ENCODE peak calls at places on chromosomes 11 and 22, in ten cellular contexts. I, H, W, U, M, Y, S, O, D and X are unnamed samples.

GRCh38 chr11:96290631-96291030 is 52.4 kb downstream of the MAML2 start:
- DNase-seq in I (no peak), H (no peak), S (no peak), Y (no peak), M (no peak), O (no peak), W (no peak), U (no peak), D (no peak), X (no peak)

GRCh38 chr22:21642584-21643448 is 714 bp downstream of the SDF2L1 start:
- DNase-seq in D (peak; percentile 85), W (peak; percentile 86), U (peak; percentile 68), M (peak; percentile 62), S (peak; percentile 41), Y (peak; percentile 69), O (no peak), I (no peak), H (peak; percentile 84), X (peak; percentile 77)

GRCh38 chr22:46121079-46121478 is 29.2 kb upstream of the PPARA start:
- DNase-seq in W (no peak), U (no peak), O (no peak), H (no peak), M (no peak), D (no peak), Y (no peak), I (no peak), S (no peak), X (no peak)

GRCh38 chr11:68840661-68841653 is 759 bp downstream of the CPT1A start:
- DNase-seq in Y (peak; percentile 59), W (peak; percentile 69), U (peak; percentile 51), M (no peak), H (peak; percentile 76), S (peak; percentile 77), D (peak; percentile 34), O (no peak), I (no peak), X (peak; percentile 49)

GRCh38 chr11:75481602-75482309 is 44.0 kb downstream of the GDPD5 start:
- DNase-seq in O (no peak), M (no peak), D (no peak), W (no peak), Y (no peak), H (no peak), S (no peak), I (no peak), U (no peak), X (no peak)

GRCh38 chr11:33310720-33311500 is 53.7 kb downstream of the HIPK3 start:
- DNase-seq in D (peak; percentile 59), O (no peak), Y (no peak), U (no peak), M (peak; percentile 60), S (no peak), W (no peak), H (no peak), I (peak; percentile 66), X (no peak)

GRCh38 chr11:128691802-128692749 is 1.8 kb upstream of the FLI1 start:
- DNase-seq in O (no peak), U (peak; percentile 66), I (no peak), D (peak; percentile 63), S (no peak), H (peak; percentile 32), M (no peak), Y (no peak), W (no peak), X (no peak)

GRCh38 chr22:42114721-42115120 is 15.9 kb downstream of the CYP2D6 start:
- DNase-seq in S (peak; percentile 52), U (peak; percentile 41), W (peak; percentile 80), H (peak; percentile 39), D (peak; percentile 82), M (no peak), Y (peak; percentile 5), O (peak; percentile 26), I (no peak), X (no peak)

GRCh38 chr11:125955856-125956255 is 10.0 kb downstream of the VSIG10L2 start:
- DNase-seq in D (no peak), U (no peak), W (no peak), H (no peak), Y (no peak), I (no peak), O (no peak), S (no peak), M (no peak), X (no peak)

GRCh38 chr11:63536669-63537292 is at the start of gene PLAAT4:
- DNase-seq in M (peak; percentile 29), S (peak; percentile 73), W (peak; percentile 50), D (no peak), O (no peak), U (peak; percentile 50), Y (peak; percentile 41), I (peak; percentile 59), H (peak; percentile 62), X (peak; percentile 64)

GRCh38 chr11:45158210-45158644 is 11.8 kb downstream of the PRDM11 start:
- DNase-seq in S (peak; percentile 25), O (no peak), Y (no peak), M (no peak), U (no peak), I (no peak), D (peak; percentile 36), W (peak; percentile 88), H (no peak), X (no peak)

GRCh38 chr11:70582886-70583641 is 184.7 kb downstream of the CTTN start:
- DNase-seq in O (no peak), M (no peak), Y (no peak), S (no peak), W (no peak), H (no peak), D (no peak), I (no peak), U (no peak), X (no peak)

GRCh38 chr22:19755145-19755710 is 5.3 kb upstream of the TBX1 start:
- DNase-seq in W (no peak), Y (no peak), M (no peak), O (no peak), U (no peak), H (no peak), I (no peak), D (peak; percentile 63), S (no peak), X (no peak)
- TF ChIP-seq EZH2 in W (peak; percentile 97), Y (no peak), M (no peak), O (no peak), U (peak; percentile 79), H (no peak), I (peak; percentile 97), D (peak; percentile 99), S (no peak), X (no peak)

GRCh38 chr11:11770274-11770673 is 71.5 kb upstream of the USP47 start:
- DNase-seq in M (no peak), S (no peak), Y (no peak), W (no peak), D (no peak), O (no peak), H (no peak), I (no peak), U (no peak), X (no peak)

GRCh38 chr11:11769782-11770181 is 72.0 kb upstream of the USP47 start:
- DNase-seq in D (no peak), H (no peak), S (no peak), W (no peak), U (no peak), M (no peak), I (no peak), O (no peak), Y (no peak), X (no peak)

GRCh38 chr11:11772865-11773515 is 68.8 kb upstream of the USP47 start:
- DNase-seq in Y (no peak), O (no peak), W (no peak), M (no peak), I (no peak), S (no peak), H (no peak), U (no peak), D (no peak), X (no peak)

GRCh38 chr11:11769362-11769761 is 72.4 kb upstream of the USP47 start:
- DNase-seq in Y (no peak), S (no peak), I (no peak), W (no peak), O (no peak), U (no peak), H (no peak), D (no peak), M (no peak), X (no peak)

DNA sequence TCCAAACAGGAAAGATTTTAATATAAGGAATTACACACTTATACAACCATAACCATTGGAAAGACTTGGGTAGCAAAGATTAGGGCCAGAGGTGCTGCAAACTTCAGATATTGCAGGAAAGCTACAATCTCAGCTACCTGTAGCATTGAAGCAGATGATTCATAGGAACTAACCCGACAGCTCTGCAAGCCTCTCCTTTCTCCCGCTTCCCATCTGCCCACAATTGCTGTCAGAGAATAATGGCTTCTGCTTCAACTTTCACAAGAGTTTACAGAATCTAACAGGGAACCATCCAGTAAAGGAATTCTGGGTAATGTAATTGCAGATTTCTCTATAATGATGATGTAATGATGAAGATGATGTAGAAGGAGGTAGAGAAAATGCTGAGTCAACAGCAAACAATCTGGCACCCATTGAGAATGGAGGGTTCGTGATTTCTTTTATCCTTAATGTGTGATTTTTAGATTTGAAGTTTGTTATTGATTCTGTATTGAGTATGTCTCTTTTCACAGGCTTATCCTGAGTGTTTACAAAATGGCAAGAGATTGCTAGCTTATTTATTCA is 70.8 kb upstream of the USP47 start:
- DNase-seq in D (no peak), U (no peak), I (no peak), M (no peak), S (no peak), W (no peak), O (no peak), Y (no peak), H (no peak), X (no peak)
- H2AFZ ChIP-seq in D (no peak overlapping the region), U (no peak overlapping the region), I (no peak overlapping the region), M (no peak overlapping the region), S (no peak overlapping the region), W (no peak overlapping the region), O (no peak overlapping the region), Y (no peak overlapping the region), H (no peak overlapping the region), X (no peak overlapping the region)

GRCh38 chr11:77449060-77449521 is 24.8 kb downstream of the PAK1 start:
- DNase-seq in S (no peak), M (no peak), H (no peak), D (no peak), Y (no peak), W (no peak), O (no peak), U (no peak), I (no peak), X (peak; percentile 69)
- TF ChIP-seq EZH2 in S (no peak), M (no peak), H (no peak), D (no peak), Y (no peak), W (no peak), O (no peak), U (no peak), I (no peak), X (no peak)

DNA sequence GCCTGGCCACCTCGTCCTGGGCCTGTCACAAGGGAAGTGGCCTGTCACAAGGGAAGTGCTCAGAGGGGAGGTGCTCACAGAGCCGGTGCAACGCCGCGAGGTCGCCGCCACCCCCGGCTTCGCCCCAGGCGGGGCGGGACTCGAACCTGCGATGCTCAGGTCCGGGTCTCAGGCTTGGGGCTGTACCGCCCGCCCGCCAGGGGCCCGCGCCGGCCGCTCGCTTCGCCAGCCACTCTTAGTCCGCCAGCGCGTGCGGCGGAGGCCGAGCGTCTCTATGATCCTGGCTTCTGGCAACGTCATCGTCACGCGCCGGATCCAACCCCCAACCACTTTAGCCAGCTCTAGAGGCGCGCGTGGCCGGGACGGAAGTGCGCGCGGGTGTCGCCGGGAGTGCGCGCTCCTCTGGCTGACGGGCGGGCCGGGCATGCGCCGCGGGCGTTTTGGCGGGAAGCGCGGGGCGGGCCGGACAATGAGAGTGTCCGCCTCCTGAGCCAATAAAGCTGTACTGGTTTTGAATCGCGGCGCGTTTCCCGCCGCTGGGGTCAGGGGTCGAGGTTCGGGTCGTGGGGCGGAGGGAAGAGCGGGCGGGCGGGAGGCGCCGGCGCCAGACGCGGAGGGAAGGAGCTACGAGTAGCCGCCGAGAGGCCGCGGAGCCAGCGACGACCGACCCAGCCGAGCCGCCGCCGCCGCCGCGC is at the start of gene TRMT2A:
- DNase-seq in U (peak; percentile 99), Y (peak; percentile 91), S (peak; percentile 98), I (peak; percentile 95), H (peak; percentile 99), D (peak; percentile 99), O (peak; percentile 97), M (peak; percentile 98), W (peak; percentile 99), X (peak; percentile 98)
- H2AFZ ChIP-seq in U (peak within 1 kb of the TSS; percentile 75), Y (peak within 1 kb of the TSS; percentile 77), S (peak within 1 kb of the TSS; percentile 84), I (peak within 1 kb of the TSS; percentile 77), H (peak within 1 kb of the TSS; percentile 70), D (peak within 1 kb of the TSS; percentile 92), O (no peak within 1 kb of the TSS), M (peak within 1 kb of the TSS; percentile 84), W (peak within 1 kb of the TSS; percentile 62), X (peak within 1 kb of the TSS; percentile 87)